ENCODE peak calls at places on chromosomes 3 and 15, in six cellular contexts. E, O, V, K, T and L are unnamed samples.

GRCh38 chr3:133998691-133999241 is 31.0 kb downstream of the SLCO2A1 start:
- DNase-seq in O (no peak), E (no peak), T (no peak), V (no peak), K (no peak), L (no peak)

GRCh38 chr15:75751116-75751875 is 38.6 kb upstream of the CSPG4 start:
- DNase-seq in K (no peak), T (no peak), O (no peak), E (no peak), V (no peak), L (no peak)

GRCh38 chr3:78506038-78506437 is 1261.8 kb downstream of the ROBO1 start:
- DNase-seq in K (no peak), V (no peak), E (no peak), T (no peak), O (peak), L (no peak)

GRCh38 chr3:72313308-72313707 is 528.4 kb upstream of the PROK2 start:
- DNase-seq in O (no peak), K (no peak), E (no peak), V (no peak), T (no peak), L (no peak)

GRCh38 chr3:55639143-55639542 is 152.0 kb upstream of the WNT5A start:
- DNase-seq in K (no peak), V (no peak), O (no peak), E (no peak), T (no peak), L (no peak)

GRCh38 chr3:112338021-112338726 is 5.2 kb downstream of the CD200 start:
- DNase-seq in K (no peak), O (peak), E (no peak), V (no peak), T (no peak), L (no peak)

GRCh38 chr3:24237971-24238767 is 256.5 kb downstream of the THRB start:
- DNase-seq in V (peak), K (no peak), E (peak), T (peak), O (peak), L (peak)

GRCh38 chr3:112445839-112446238 is 53.4 kb downstream of the BTLA start:
- DNase-seq in T (no peak), V (no peak), O (peak), E (no peak), K (no peak), L (no peak)

GRCh38 chr3:133712017-133712416 is 34.2 kb upstream of the TF start:
- DNase-seq in K (no peak), V (no peak), T (no peak), E (no peak), O (no peak), L (peak)

GRCh38 chr15:36232491-36232890 is 346.9 kb upstream of the CDIN1 start:
- DNase-seq in O (no peak), E (no peak), V (no peak), K (no peak), T (no peak), L (no peak)

GRCh38 chr15:58865420-58865880 is 68.0 kb downstream of the SLTM start:
- DNase-seq in E (no peak), T (no peak), O (no peak), K (no peak), V (no peak), L (no peak)

GRCh38 chr15:33963831-33964664 is 4.2 kb upstream of the CHRM5 start:
- DNase-seq in O (peak), T (no peak), E (no peak), K (no peak), V (peak), L (no peak)